ENCODE peak calls at places on chromosomes 4 and X, in four cellular contexts. One of them, this sample, is unnamed.
A peak's percentile ranks its signal among the peaks of the same experiment; 100 is the strongest.

GRCh38 chrX:130994671-130995070 is 63.5 kb upstream of the ARHGAP36 start:
- DNase-seq in left ventricle myocardium inferior: no peak
- DNase-seq in CD8-positive, alpha-beta T cell: no peak
- DNase-seq in astrocyte: no peak
- DNase-seq in this sample: no peak

GRCh38 chrX:103398321-103398937 is 22.1 kb downstream of the BEX3 start:
- DNase-seq in astrocyte: peak; percentile 64
- DNase-seq in left ventricle myocardium inferior: no peak
- DNase-seq in CD8-positive, alpha-beta T cell: no peak
- DNase-seq in this sample: no peak

GRCh38 chr4:86032476-86033022 is 327.3 kb downstream of the MAPK10 start:
- DNase-seq in astrocyte: peak; percentile 95
- DNase-seq in CD8-positive, alpha-beta T cell: no peak
- DNase-seq in left ventricle myocardium inferior: no peak
- DNase-seq in this sample: peak; percentile 59

GRCh38 chr4:1253831-1254230 is 4.9 kb upstream of the CTBP1 start:
- DNase-seq in CD8-positive, alpha-beta T cell: peak; percentile 50
- DNase-seq in left ventricle myocardium inferior: no peak
- DNase-seq in astrocyte: no peak
- DNase-seq in this sample: no peak

GRCh38 chr4:114281561-114281960 is 302.1 kb upstream of the ARSJ start:
- DNase-seq in astrocyte: peak; percentile 96
- DNase-seq in left ventricle myocardium inferior: no peak
- DNase-seq in CD8-positive, alpha-beta T cell: no peak
- DNase-seq in this sample: peak; percentile 43

GRCh38 chr4:125112536-125112935 is 202.2 kb upstream of the FAT4 start:
- DNase-seq in astrocyte: no peak
- DNase-seq in left ventricle myocardium inferior: no peak
- DNase-seq in CD8-positive, alpha-beta T cell: no peak
- DNase-seq in this sample: no peak

GRCh38 chrX:397575-397974 is 10.9 kb upstream of the PPP2R3B start:
- DNase-seq in CD8-positive, alpha-beta T cell: no peak
- DNase-seq in left ventricle myocardium inferior: peak; percentile 38
- DNase-seq in astrocyte: peak; percentile 56
- DNase-seq in this sample: peak; percentile 89

GRCh38 chr4:55031158-55031557 is 94.2 kb downstream of the KDR start:
- DNase-seq in astrocyte: no peak
- DNase-seq in left ventricle myocardium inferior: no peak
- DNase-seq in CD8-positive, alpha-beta T cell: no peak
- DNase-seq in this sample: no peak

GRCh38 chr4:141759796-141760425 is 123.5 kb downstream of the IL15 start:
- DNase-seq in left ventricle myocardium inferior: no peak
- DNase-seq in CD8-positive, alpha-beta T cell: no peak
- DNase-seq in astrocyte: peak; percentile 91
- DNase-seq in this sample: no peak

GRCh38 chr4:95510877-95511276 is 37.9 kb downstream of the UNC5C start:
- DNase-seq in CD8-positive, alpha-beta T cell: no peak
- DNase-seq in astrocyte: no peak
- DNase-seq in left ventricle myocardium inferior: no peak
- DNase-seq in this sample: no peak
- H3K4me3 ChIP-seq in CD8-positive, alpha-beta T cell: no peak overlapping the region
- H3K4me3 ChIP-seq in astrocyte: no peak overlapping the region
- H3K4me3 ChIP-seq in left ventricle myocardium inferior: no peak overlapping the region
- H3K4me3 ChIP-seq in this sample: no peak overlapping the region

GRCh38 chrX:150161092-150161672 is 201.9 kb upstream of the MAMLD1 start:
- DNase-seq in left ventricle myocardium inferior: no peak
- DNase-seq in astrocyte: no peak
- DNase-seq in CD8-positive, alpha-beta T cell: no peak
- DNase-seq in this sample: no peak
- H3K4me3 ChIP-seq in left ventricle myocardium inferior: no peak overlapping the region
- H3K4me3 ChIP-seq in astrocyte: no peak overlapping the region
- H3K4me3 ChIP-seq in CD8-positive, alpha-beta T cell: no peak overlapping the region
- H3K4me3 ChIP-seq in this sample: no peak overlapping the region

GRCh38 chr4:184471872-184472539 is 2.3 kb downstream of the IRF2 start:
- DNase-seq in left ventricle myocardium inferior: no peak
- DNase-seq in astrocyte: no peak
- DNase-seq in CD8-positive, alpha-beta T cell: no peak
- DNase-seq in this sample: no peak
- H3K4me3 ChIP-seq in left ventricle myocardium inferior: peak overlapping the region; percentile 95
- H3K4me3 ChIP-seq in astrocyte: peak overlapping the region; percentile 99
- H3K4me3 ChIP-seq in CD8-positive, alpha-beta T cell: peak overlapping the region; percentile 63
- H3K4me3 ChIP-seq in this sample: peak overlapping the region; percentile 94

GRCh38 chrX:33032700-33033099 is 178.6 kb downstream of the DMD start:
- DNase-seq in astrocyte: no peak
- DNase-seq in left ventricle myocardium inferior: no peak
- DNase-seq in CD8-positive, alpha-beta T cell: no peak
- DNase-seq in this sample: no peak
- H3K4me3 ChIP-seq in astrocyte: no peak overlapping the region
- H3K4me3 ChIP-seq in left ventricle myocardium inferior: no peak overlapping the region
- H3K4me3 ChIP-seq in CD8-positive, alpha-beta T cell: no peak overlapping the region
- H3K4me3 ChIP-seq in this sample: no peak overlapping the region

GRCh38 chrX:19270727-19271126 is 73.0 kb upstream of the PDHA1 start:
- DNase-seq in astrocyte: no peak
- DNase-seq in CD8-positive, alpha-beta T cell: no peak
- DNase-seq in left ventricle myocardium inferior: no peak
- DNase-seq in this sample: no peak
- H3K4me3 ChIP-seq in astrocyte: no peak overlapping the region
- H3K4me3 ChIP-seq in CD8-positive, alpha-beta T cell: no peak overlapping the region
- H3K4me3 ChIP-seq in left ventricle myocardium inferior: no peak overlapping the region
- H3K4me3 ChIP-seq in this sample: no peak overlapping the region

GRCh38 chr4:73459048-73459421 is 22.5 kb upstream of the AFM start:
- DNase-seq in CD8-positive, alpha-beta T cell: no peak
- DNase-seq in left ventricle myocardium inferior: no peak
- DNase-seq in astrocyte: no peak
- DNase-seq in this sample: no peak

GRCh38 chr4:73454920-73455319 is 18.9 kb downstream of the AFP start:
- DNase-seq in CD8-positive, alpha-beta T cell: no peak
- DNase-seq in left ventricle myocardium inferior: no peak
- DNase-seq in astrocyte: no peak
- DNase-seq in this sample: no peak

GRCh38 chr4:73453701-73454005 is 17.6 kb downstream of the AFP start:
- DNase-seq in left ventricle myocardium inferior: no peak
- DNase-seq in astrocyte: peak; percentile 23
- DNase-seq in CD8-positive, alpha-beta T cell: no peak
- DNase-seq in this sample: no peak

GRCh38 chr4:73458184-73459047 is 22.4 kb downstream of the AFP start:
- DNase-seq in left ventricle myocardium inferior: no peak
- DNase-seq in CD8-positive, alpha-beta T cell: no peak
- DNase-seq in astrocyte: no peak
- DNase-seq in this sample: no peak

DNA sequence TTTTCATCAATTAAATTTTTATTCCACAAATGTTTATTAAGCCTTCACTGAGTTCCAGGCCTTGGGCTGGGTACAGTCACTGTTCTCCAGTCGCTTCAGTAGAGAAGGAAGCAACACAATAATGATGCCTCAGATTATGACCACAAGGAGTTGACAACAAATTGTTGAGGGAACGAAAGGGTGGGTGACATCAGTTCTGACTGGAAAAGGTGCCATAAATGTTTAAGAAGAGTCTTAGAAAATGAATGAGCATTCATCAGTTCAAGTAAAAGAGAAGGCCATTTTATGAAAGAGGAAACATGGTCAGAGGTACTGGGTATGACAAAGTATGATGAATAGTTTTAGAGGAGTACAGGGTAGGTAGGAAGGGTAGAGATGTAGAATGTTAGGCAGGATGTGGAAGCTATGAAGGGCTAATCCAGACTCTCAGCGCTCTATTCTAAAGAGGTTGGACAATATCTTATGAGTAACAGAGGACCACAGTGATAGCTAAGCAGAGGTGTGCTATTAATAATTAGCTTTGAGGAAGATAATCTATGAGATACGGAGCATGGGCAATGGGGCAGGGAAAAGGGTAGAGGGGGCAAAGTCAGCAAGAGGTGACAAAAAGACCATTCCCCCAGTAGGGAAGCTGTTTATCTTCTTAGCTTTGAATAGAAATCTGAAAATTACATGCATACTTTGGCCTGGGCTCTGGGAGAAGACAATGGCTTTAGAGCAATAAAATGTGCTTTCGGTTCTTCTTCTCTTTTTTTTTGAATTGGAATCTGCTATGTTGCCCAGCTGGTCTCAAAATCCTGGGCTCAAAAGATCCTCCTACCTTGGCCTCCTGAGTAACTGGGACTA is 20.4 kb downstream of the AFP start:
- DNase-seq in astrocyte: no peak
- DNase-seq in CD8-positive, alpha-beta T cell: no peak
- DNase-seq in left ventricle myocardium inferior: no peak
- DNase-seq in this sample: no peak
- H3K4me3 ChIP-seq in astrocyte: no peak overlapping the region
- H3K4me3 ChIP-seq in CD8-positive, alpha-beta T cell: no peak overlapping the region
- H3K4me3 ChIP-seq in left ventricle myocardium inferior: no peak overlapping the region
- H3K4me3 ChIP-seq in this sample: no peak overlapping the region

GRCh38 chr4:7650606-7651400 is 216.1 kb upstream of the PSAPL1 start:
- DNase-seq in CD8-positive, alpha-beta T cell: no peak
- DNase-seq in left ventricle myocardium inferior: no peak
- DNase-seq in astrocyte: peak; percentile 57
- DNase-seq in this sample: no peak

GRCh38 chr4:7647932-7648812 is 213.4 kb upstream of the PSAPL1 start:
- DNase-seq in CD8-positive, alpha-beta T cell: no peak
- DNase-seq in astrocyte: peak; percentile 57
- DNase-seq in left ventricle myocardium inferior: no peak
- DNase-seq in this sample: no peak

GRCh38 chr4:7648813-7649395 is 214.2 kb upstream of the PSAPL1 start:
- DNase-seq in astrocyte: no peak
- DNase-seq in CD8-positive, alpha-beta T cell: no peak
- DNase-seq in left ventricle myocardium inferior: no peak
- DNase-seq in this sample: no peak

GRCh38 chr4:7649741-7650531 is 215.2 kb upstream of the PSAPL1 start:
- DNase-seq in CD8-positive, alpha-beta T cell: peak; percentile 57
- DNase-seq in astrocyte: peak; percentile 98
- DNase-seq in left ventricle myocardium inferior: no peak
- DNase-seq in this sample: no peak

GRCh38 chr4:7649411-7649740 is 214.6 kb upstream of the PSAPL1 start:
- DNase-seq in left ventricle myocardium inferior: no peak
- DNase-seq in astrocyte: no peak
- DNase-seq in CD8-positive, alpha-beta T cell: no peak
- DNase-seq in this sample: no peak
- H3K4me3 ChIP-seq in left ventricle myocardium inferior: no peak overlapping the region
- H3K4me3 ChIP-seq in astrocyte: no peak overlapping the region
- H3K4me3 ChIP-seq in CD8-positive, alpha-beta T cell: no peak overlapping the region
- H3K4me3 ChIP-seq in this sample: no peak overlapping the region

DNA sequence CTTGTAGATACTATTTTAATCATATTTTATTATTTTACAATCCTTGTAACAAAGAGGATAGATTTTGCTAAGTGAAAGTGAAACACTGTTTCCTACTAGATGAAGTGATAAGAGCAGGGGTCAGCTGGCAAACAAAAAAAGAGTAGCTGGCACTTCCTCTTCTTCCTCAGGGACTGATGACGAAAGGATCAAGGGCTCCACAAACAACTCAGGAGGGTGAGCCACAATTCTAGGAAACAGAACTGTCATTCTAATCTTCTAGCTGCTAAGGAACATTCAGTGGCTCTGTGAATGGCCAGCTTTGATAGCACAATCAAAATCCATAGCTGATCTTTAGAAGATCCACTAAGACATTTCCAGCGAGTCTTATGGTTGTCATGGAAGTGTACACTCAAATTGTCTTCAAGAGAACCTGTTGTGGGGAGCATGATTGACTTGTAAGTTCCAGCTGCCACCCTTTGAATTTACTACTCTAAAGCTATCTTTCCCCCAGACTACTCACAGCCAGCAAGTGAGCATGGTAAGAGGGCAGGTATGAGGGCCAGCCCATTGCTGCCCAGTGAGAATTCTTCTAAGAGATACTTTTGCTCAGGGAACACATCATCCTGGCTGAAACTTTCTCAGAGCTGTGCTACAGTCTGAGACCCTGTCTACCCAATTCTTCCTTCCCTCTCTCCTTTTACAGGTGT is 275.7 kb upstream of the RASGEF1B start:
- DNase-seq in astrocyte: no peak
- DNase-seq in CD8-positive, alpha-beta T cell: no peak
- DNase-seq in left ventricle myocardium inferior: no peak
- DNase-seq in this sample: no peak
- H3K4me3 ChIP-seq in astrocyte: no peak overlapping the region
- H3K4me3 ChIP-seq in CD8-positive, alpha-beta T cell: no peak overlapping the region
- H3K4me3 ChIP-seq in left ventricle myocardium inferior: no peak overlapping the region
- H3K4me3 ChIP-seq in this sample: no peak overlapping the region